ENCODE peak calls at places on chromosomes 3 and 15, in ten cellular contexts. V is mammary epithelial cell; Q is fibroblast of lung; H is tibial artery; F is AG09309; A is cardiac fibroblast; B is CD8-positive, alpha-beta T cell; R is foreskin fibroblast; D is GM23338; U is cardiac muscle cell. Z is an unnamed sample.

GRCh38 chr3:58466899-58467563 is 24.9 kb upstream of the KCTD6 start:
- DNase-seq in A (no peak), H (no peak), V (no peak), R (no peak), D (no peak), B (no peak), F (no peak), U (no peak), Q (no peak), Z (no peak)

GRCh38 chr3:142888099-142888483 is 792 bp downstream of the PCOLCE2 start:
- DNase-seq in V (peak), F (no peak), B (no peak), Q (no peak), A (peak), U (peak), H (peak), R (peak), D (peak), Z (peak)

GRCh38 chr3:33052671-33053070 is 44.3 kb downstream of the GLB1 start:
- DNase-seq in U (no peak), Q (no peak), R (no peak), V (no peak), H (no peak), D (no peak), A (no peak), B (no peak), F (no peak), Z (no peak)

GRCh38 chr15:51726302-51727073 is 11.0 kb downstream of the LYSMD2 start:
- DNase-seq in R (peak), Q (peak), H (peak), U (peak), F (peak), D (peak), V (peak), B (no peak), A (peak), Z (peak)

GRCh38 chr3:107598926-107599754 is 76.4 kb downstream of the BBX start:
- DNase-seq in B (peak), Q (peak), F (no peak), R (peak), H (peak), V (peak), D (peak), A (peak), U (peak), Z (peak)

GRCh38 chr3:122890077-122890484 is 95.2 kb downstream of the SLC49A4 start:
- DNase-seq in H (peak), U (peak), D (peak), Q (peak), F (peak), R (peak), B (no peak), A (peak), V (peak), Z (peak)

GRCh38 chr15:74845208-74845568 is 2.2 kb upstream of the ULK3 start:
- DNase-seq in B (peak), D (no peak), A (no peak), Q (no peak), V (no peak), F (no peak), H (no peak), R (no peak), U (no peak), Z (no peak)

GRCh38 chr15:70555713-70556112 is 207.6 kb downstream of the UACA start:
- DNase-seq in U (no peak), B (no peak), V (no peak), R (no peak), D (no peak), Q (no peak), A (no peak), H (no peak), F (no peak), Z (no peak)

GRCh38 chr3:37676885-37677284 is 184.8 kb upstream of the CTDSPL start:
- DNase-seq in F (no peak), Q (no peak), R (no peak), V (no peak), D (no peak), H (no peak), A (no peak), U (no peak), B (no peak), Z (no peak)

GRCh38 chr3:128374746-128375445 is 91.8 kb downstream of the DNAJB8 start:
- DNase-seq in A (no peak), F (no peak), B (no peak), V (no peak), R (no peak), H (no peak), D (no peak), U (no peak), Q (no peak), Z (no peak)

GRCh38 chr15:99104788-99105515 is at the start of gene SYNM:
- DNase-seq in Q (peak), B (no peak), U (peak), V (peak), R (peak), F (no peak), H (peak), A (peak), D (peak), Z (peak)

GRCh38 chr3:46090161-46090591 is 62.9 kb upstream of the XCR1 start:
- DNase-seq in R (peak), A (peak), Q (no peak), B (no peak), D (no peak), U (no peak), H (no peak), F (no peak), V (peak), Z (no peak)

GRCh38 chr3:138331143-138331894 is 1.7 kb upstream of the NME9 start:
- DNase-seq in U (peak), Q (no peak), D (peak), A (peak), B (no peak), H (no peak), V (no peak), F (no peak), R (peak), Z (peak)

GRCh38 chr15:99729920-99730319 is 3.3 kb downstream of the LYSMD4 start:
- DNase-seq in F (no peak), A (peak), B (no peak), R (peak), V (peak), H (peak), Q (peak), D (peak), U (peak), Z (peak)

GRCh38 chr3:72892870-72893269 is 5.0 kb downstream of the GXYLT2 start:
- DNase-seq in H (no peak), R (peak), U (peak), B (no peak), F (no peak), D (peak), A (peak), V (no peak), Q (no peak), Z (peak)

GRCh38 chr3:172067837-172068440 is 28.6 kb downstream of the FNDC3B start:
- DNase-seq in B (no peak), U (no peak), R (no peak), H (no peak), V (no peak), F (no peak), A (no peak), Q (no peak), D (no peak), Z (no peak)

GRCh38 chr3:67819447-67819846 is 165.0 kb upstream of the SUCLG2 start:
- DNase-seq in B (no peak), U (no peak), V (no peak), D (peak), Q (no peak), R (no peak), F (no peak), A (no peak), H (no peak), Z (no peak)

GRCh38 chr15:99986297-99987118 is 253.3 kb upstream of the LYSMD4 start:
- DNase-seq in V (no peak), F (no peak), R (no peak), B (no peak), H (no peak), A (no peak), D (no peak), U (peak), Q (peak), Z (no peak)

GRCh38 chr3:43473228-43473627 is 148.6 kb downstream of the ANO10 start:
- DNase-seq in F (no peak), B (no peak), H (no peak), R (no peak), D (no peak), U (no peak), Q (no peak), V (no peak), A (no peak), Z (no peak)

GRCh38 chr15:67715166-67715565 is 110.1 kb upstream of the SKOR1 start:
- DNase-seq in H (no peak), F (no peak), R (no peak), B (no peak), V (no peak), A (no peak), D (no peak), U (no peak), Q (no peak), Z (no peak)

GRCh38 chr15:92164327-92165000 is 229.2 kb upstream of the ST8SIA2 start:
- DNase-seq in F (peak), U (peak), H (no peak), B (no peak), A (peak), Q (peak), V (no peak), D (peak), R (no peak), Z (peak)

GRCh38 chr3:149263856-149264255 is 42.2 kb upstream of the CP start:
- DNase-seq in D (no peak), H (no peak), V (no peak), Q (no peak), A (no peak), U (no peak), F (no peak), R (no peak), B (no peak), Z (no peak)

GRCh38 chr3:43870110-43870509 is 179.4 kb downstream of the ABHD5 start:
- DNase-seq in V (peak), U (peak), A (peak), B (no peak), R (peak), D (no peak), Q (peak), H (no peak), F (peak), Z (peak)

GRCh38 chr15:100592898-100593297 is 9.1 kb downstream of the LINS1 start:
- DNase-seq in D (no peak), F (peak), V (peak), U (no peak), H (no peak), R (peak), A (peak), Q (peak), B (no peak), Z (no peak)

GRCh38 chr3:57787867-57788623 is 31.9 kb downstream of the SLMAP start:
- DNase-seq in A (peak), V (peak), F (no peak), U (peak), B (no peak), Q (peak), H (no peak), R (no peak), D (no peak), Z (peak)

GRCh38 chr15:75195766-75196241 is 5.9 kb upstream of the C15orf39 start:
- DNase-seq in A (no peak), Q (no peak), B (no peak), V (no peak), F (no peak), R (no peak), D (peak), H (no peak), U (no peak), Z (no peak)

GRCh38 chr3:194995334-194995733 is 275.6 kb downstream of the XXYLT1 start:
- DNase-seq in R (no peak), D (no peak), V (no peak), F (no peak), Q (no peak), U (no peak), A (no peak), B (no peak), H (no peak), Z (no peak)

GRCh38 chr15:40297356-40297755 is 10.4 kb downstream of the PLCB2 start:
- DNase-seq in U (no peak), F (no peak), H (no peak), Q (no peak), D (no peak), A (no peak), R (no peak), B (no peak), V (no peak), Z (no peak)

GRCh38 chr15:39534996-39535395 is 45.9 kb upstream of the THBS1 start:
- DNase-seq in R (no peak), F (no peak), V (no peak), H (no peak), D (no peak), Q (no peak), B (no peak), A (no peak), U (no peak), Z (no peak)

GRCh38 chr3:186979837-186980236 is 49.5 kb downstream of the ST6GAL1 start:
- DNase-seq in B (no peak), H (no peak), D (no peak), V (peak), Q (peak), R (no peak), A (no peak), F (no peak), U (no peak), Z (no peak)

GRCh38 chr3:28347374-28348285 is 891 bp upstream of the ZCWPW2 start:
- DNase-seq in A (peak), V (peak), B (no peak), R (peak), D (peak), U (peak), H (no peak), F (peak), Q (peak), Z (peak)

GRCh38 chr15:41334293-41335120 is 1.8 kb downstream of the NUSAP1 start:
- DNase-seq in F (no peak), A (no peak), Q (no peak), V (no peak), B (no peak), R (no peak), H (no peak), U (no peak), D (no peak), Z (no peak)
- H3K4me3 ChIP-seq in F (no peak), A (no peak), Q (no peak), V (peak), B (no peak), R (peak), H (no peak), U (peak), D (peak), Z (no peak)

DNA sequence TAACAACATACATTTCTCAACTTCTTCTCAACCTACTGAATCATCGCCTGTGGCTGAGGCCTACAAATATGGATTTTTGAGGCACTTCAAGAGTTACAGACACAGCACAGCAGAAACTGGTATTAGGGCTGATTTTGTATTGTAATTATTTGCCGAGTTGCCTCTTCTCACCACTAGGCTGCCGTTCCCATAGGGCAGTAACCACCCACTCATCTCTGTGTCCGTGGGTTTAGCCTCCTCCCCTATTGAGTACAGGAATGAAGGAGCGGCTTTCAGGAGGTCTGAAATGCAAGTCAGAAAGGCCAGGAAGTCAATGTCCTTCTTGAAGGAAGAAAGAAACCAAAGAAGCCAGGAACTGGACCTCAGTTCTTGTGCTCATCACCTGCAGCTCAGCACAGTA is 220.8 kb downstream of the MTHFS start:
- DNase-seq in D (no peak), B (no peak), A (peak), Q (no peak), R (no peak), V (no peak), H (no peak), U (no peak), F (no peak), Z (no peak)
- TF ChIP-seq CTCF in D (no peak), B (no peak), A (no peak), Q (no peak), R (no peak), V (no peak), H (no peak), U (no peak), F (peak), Z (peak)

GRCh38 chr15:85045615-85046014 is 64.0 kb downstream of the PDE8A start:
- DNase-seq in H (no peak), B (no peak), F (no peak), D (no peak), R (no peak), V (no peak), U (no peak), Q (no peak), A (no peak), Z (no peak)

GRCh38 chr15:85048430-85048829 is 66.8 kb downstream of the PDE8A start:
- DNase-seq in Q (peak), U (peak), R (no peak), H (no peak), V (no peak), D (no peak), B (no peak), A (peak), F (no peak), Z (peak)

GRCh38 chr15:85049805-85050204 is 68.1 kb downstream of the PDE8A start:
- DNase-seq in F (no peak), D (no peak), U (no peak), Q (no peak), V (no peak), B (no peak), R (no peak), H (no peak), A (no peak), Z (no peak)

GRCh38 chr15:85044894-85045293 is 63.2 kb downstream of the PDE8A start:
- DNase-seq in B (no peak), F (no peak), D (no peak), V (no peak), A (no peak), U (no peak), R (no peak), Q (no peak), H (no peak), Z (no peak)

GRCh38 chr15:85047271-85047948 is 65.8 kb downstream of the PDE8A start:
- DNase-seq in B (peak), A (peak), D (peak), F (peak), H (no peak), V (no peak), R (peak), U (peak), Q (peak), Z (peak)
- H3K4me3 ChIP-seq in B (no peak), A (peak), D (no peak), F (no peak), H (no peak), V (no peak), R (no peak), U (no peak), Q (no peak), Z (no peak)

GRCh38 chr3:147940846-147941245 is 531.7 kb downstream of the ZIC1 start:
- DNase-seq in V (no peak), R (no peak), F (no peak), A (no peak), B (no peak), D (no peak), U (no peak), Q (no peak), H (no peak), Z (no peak)

GRCh38 chr3:147941984-147942383 is 532.8 kb downstream of the ZIC1 start:
- DNase-seq in A (no peak), Q (no peak), V (no peak), H (no peak), D (no peak), B (no peak), F (no peak), U (no peak), R (no peak), Z (no peak)

GRCh38 chr3:147940400-147940799 is 531.2 kb downstream of the ZIC1 start:
- DNase-seq in V (no peak), F (no peak), D (no peak), U (peak), R (peak), B (no peak), A (no peak), H (no peak), Q (peak), Z (peak)

GRCh38 chr3:147943265-147943945 is 534.2 kb downstream of the ZIC1 start:
- DNase-seq in Q (peak), A (peak), H (no peak), B (no peak), R (peak), V (peak), F (peak), U (peak), D (no peak), Z (peak)

DNA sequence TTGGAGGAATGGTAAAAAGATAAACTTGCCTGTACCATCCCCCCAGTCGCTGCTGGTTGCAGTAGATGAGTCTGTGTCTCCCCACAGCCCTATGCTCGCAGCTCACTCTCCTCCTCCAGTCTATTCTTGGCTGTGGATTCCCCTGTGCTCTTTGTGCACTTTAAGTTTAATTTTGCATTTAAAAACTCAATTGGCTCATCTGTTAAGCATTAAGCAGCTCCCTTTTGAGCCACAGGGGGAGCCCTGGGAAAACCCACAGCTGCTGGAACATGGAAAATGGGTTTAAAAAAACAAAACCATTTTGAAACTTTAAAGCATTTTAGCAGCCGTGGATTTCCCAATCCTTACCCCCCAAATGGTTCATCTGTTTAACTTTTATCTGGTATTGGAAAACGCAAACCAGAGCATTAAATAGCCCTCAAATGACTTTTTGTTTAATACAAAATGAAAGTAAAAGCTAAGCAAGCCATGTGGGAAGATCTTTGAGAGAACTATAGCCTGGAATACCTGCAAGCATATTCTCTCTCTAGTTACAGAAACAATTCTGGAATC is 536.9 kb downstream of the ZIC1 start:
- DNase-seq in D (peak), V (peak), U (peak), F (peak), B (no peak), R (peak), Q (peak), H (peak), A (peak), Z (peak)
- TF ChIP-seq CTCF in D (peak), V (peak), U (peak), F (peak), B (no peak), R (peak), Q (peak), H (peak), A (peak), Z (peak)

GRCh38 chr3:69542265-69543079 is 156.6 kb upstream of the FRMD4B start:
- DNase-seq in V (peak), H (no peak), D (peak), U (peak), Q (peak), R (peak), F (no peak), B (no peak), A (peak), Z (no peak)
- H3K4me3 ChIP-seq in V (peak), H (peak), D (peak), U (peak), Q (no peak), R (no peak), F (no peak), B (no peak), A (peak), Z (peak)

GRCh38 chr3:125150525-125151436 is 61.8 kb downstream of the SLC12A8 start:
- DNase-seq in A (peak), F (no peak), H (no peak), U (peak), V (no peak), D (peak), R (peak), Q (peak), B (no peak), Z (peak)
- TF ChIP-seq CTCF in A (peak), F (peak), H (peak), U (peak), V (peak), D (peak), R (peak), Q (peak), B (peak), Z (peak)

DNA sequence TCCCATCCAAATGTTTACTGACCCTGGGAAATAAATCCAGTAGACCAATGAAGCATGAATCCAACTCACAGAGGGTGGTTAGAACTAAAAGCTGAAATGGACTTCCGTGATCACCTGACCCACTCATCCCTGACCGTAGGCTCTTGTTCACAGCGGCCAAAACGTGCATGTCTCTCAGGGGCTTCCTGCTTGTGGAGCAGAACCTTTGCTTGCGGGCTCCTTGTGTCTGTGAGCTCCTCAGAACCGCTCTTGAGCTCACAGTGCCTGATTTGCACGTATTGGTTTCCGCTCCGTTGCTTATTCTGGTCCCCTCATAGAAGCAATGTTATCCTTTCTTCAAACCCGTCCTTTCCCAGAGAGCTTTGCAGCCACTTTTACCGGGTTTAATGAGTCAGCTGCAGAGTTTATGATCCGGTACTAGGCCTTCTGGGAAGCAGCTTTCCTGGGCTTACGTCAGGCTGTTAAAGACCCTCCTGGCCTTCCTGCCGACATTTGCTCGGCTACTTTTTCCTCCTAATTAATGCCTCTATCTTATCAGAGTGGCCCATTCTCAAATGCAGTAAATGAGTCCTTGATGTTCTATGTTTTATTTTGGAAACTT is 35.4 kb downstream of the LIPC start:
- DNase-seq in Q (peak), A (no peak), U (no peak), D (no peak), R (no peak), F (no peak), H (no peak), V (no peak), B (no peak), Z (no peak)
- H3K4me3 ChIP-seq in Q (no peak), A (no peak), U (no peak), D (no peak), R (no peak), F (no peak), H (no peak), V (no peak), B (no peak), Z (no peak)